ENCODE peak calls at places on chromosomes 2 and 18, in nine cellular contexts. One of them, this sample, is unnamed.

GRCh38 chr2:8524823-8525222 is 157.0 kb upstream of the ID2 start:
- DNase-seq in progenitor cell of endocrine pancreas: no peak
- DNase-seq in CD4-positive, alpha-beta T cell: no peak
- DNase-seq in naive B cell: no peak
- DNase-seq in CD8-positive, alpha-beta T cell: no peak
- DNase-seq in activated CD4-positive, alpha-beta T cell treated with anti-CD3 and anti-CD28 coated beads, Interleukin-2, amount 50 U/mL, for 1 hour: no peak
- DNase-seq in tibial artery: no peak
- DNase-seq in A549: no peak
- DNase-seq in T-cell: no peak
- DNase-seq in this sample: no peak

GRCh38 chr2:10073706-10074105 is 6.5 kb downstream of the CYS1 start:
- DNase-seq in T-cell: no peak
- DNase-seq in progenitor cell of endocrine pancreas: no peak
- DNase-seq in activated CD4-positive, alpha-beta T cell treated with anti-CD3 and anti-CD28 coated beads, Interleukin-2, amount 50 U/mL, for 1 hour: no peak
- DNase-seq in A549: no peak
- DNase-seq in tibial artery: no peak
- DNase-seq in CD4-positive, alpha-beta T cell: no peak
- DNase-seq in naive B cell: no peak
- DNase-seq in CD8-positive, alpha-beta T cell: no peak
- DNase-seq in this sample: no peak

GRCh38 chr18:30689216-30689615 is 353.3 kb downstream of the DSC3 start:
- DNase-seq in A549: no peak
- DNase-seq in progenitor cell of endocrine pancreas: no peak
- DNase-seq in naive B cell: no peak
- DNase-seq in CD8-positive, alpha-beta T cell: no peak
- DNase-seq in CD4-positive, alpha-beta T cell: no peak
- DNase-seq in activated CD4-positive, alpha-beta T cell treated with anti-CD3 and anti-CD28 coated beads, Interleukin-2, amount 50 U/mL, for 1 hour: no peak
- DNase-seq in T-cell: no peak
- DNase-seq in tibial artery: no peak
- DNase-seq in this sample: no peak

GRCh38 chr18:52339891-52340371 is at the start of gene DCC:
- DNase-seq in T-cell: no peak
- DNase-seq in A549: peak
- DNase-seq in tibial artery: no peak
- DNase-seq in CD4-positive, alpha-beta T cell: no peak
- DNase-seq in progenitor cell of endocrine pancreas: peak
- DNase-seq in naive B cell: no peak
- DNase-seq in CD8-positive, alpha-beta T cell: no peak
- DNase-seq in activated CD4-positive, alpha-beta T cell treated with anti-CD3 and anti-CD28 coated beads, Interleukin-2, amount 50 U/mL, for 1 hour: no peak
- DNase-seq in this sample: no peak

GRCh38 chr18:37762076-37762475 is 196.5 kb upstream of the CELF4 start:
- DNase-seq in A549: no peak
- DNase-seq in tibial artery: no peak
- DNase-seq in CD4-positive, alpha-beta T cell: no peak
- DNase-seq in activated CD4-positive, alpha-beta T cell treated with anti-CD3 and anti-CD28 coated beads, Interleukin-2, amount 50 U/mL, for 1 hour: no peak
- DNase-seq in progenitor cell of endocrine pancreas: no peak
- DNase-seq in CD8-positive, alpha-beta T cell: no peak
- DNase-seq in T-cell: no peak
- DNase-seq in naive B cell: no peak
- DNase-seq in this sample: no peak

GRCh38 chr2:74690571-74690970 is 36.5 kb downstream of the SEMA4F start:
- DNase-seq in T-cell: no peak
- DNase-seq in naive B cell: peak
- DNase-seq in activated CD4-positive, alpha-beta T cell treated with anti-CD3 and anti-CD28 coated beads, Interleukin-2, amount 50 U/mL, for 1 hour: no peak
- DNase-seq in A549: peak
- DNase-seq in tibial artery: no peak
- DNase-seq in CD4-positive, alpha-beta T cell: no peak
- DNase-seq in progenitor cell of endocrine pancreas: no peak
- DNase-seq in CD8-positive, alpha-beta T cell: no peak
- DNase-seq in this sample: peak

GRCh38 chr18:8426401-8426800 is 182.8 kb upstream of the RAB12 start:
- DNase-seq in CD4-positive, alpha-beta T cell: no peak
- DNase-seq in tibial artery: no peak
- DNase-seq in naive B cell: no peak
- DNase-seq in activated CD4-positive, alpha-beta T cell treated with anti-CD3 and anti-CD28 coated beads, Interleukin-2, amount 50 U/mL, for 1 hour: no peak
- DNase-seq in T-cell: no peak
- DNase-seq in CD8-positive, alpha-beta T cell: no peak
- DNase-seq in A549: peak
- DNase-seq in progenitor cell of endocrine pancreas: no peak
- DNase-seq in this sample: no peak

GRCh38 chr2:81894451-81894990 is 1590.0 kb upstream of the LRRTM1 start:
- DNase-seq in activated CD4-positive, alpha-beta T cell treated with anti-CD3 and anti-CD28 coated beads, Interleukin-2, amount 50 U/mL, for 1 hour: no peak
- DNase-seq in T-cell: no peak
- DNase-seq in CD4-positive, alpha-beta T cell: no peak
- DNase-seq in tibial artery: no peak
- DNase-seq in CD8-positive, alpha-beta T cell: no peak
- DNase-seq in naive B cell: no peak
- DNase-seq in progenitor cell of endocrine pancreas: no peak
- DNase-seq in A549: no peak
- DNase-seq in this sample: no peak

GRCh38 chr2:166803314-166803986 is 84.8 kb upstream of the XIRP2 start:
- DNase-seq in A549: no peak
- DNase-seq in CD8-positive, alpha-beta T cell: no peak
- DNase-seq in T-cell: no peak
- DNase-seq in CD4-positive, alpha-beta T cell: no peak
- DNase-seq in progenitor cell of endocrine pancreas: no peak
- DNase-seq in tibial artery: no peak
- DNase-seq in naive B cell: no peak
- DNase-seq in activated CD4-positive, alpha-beta T cell treated with anti-CD3 and anti-CD28 coated beads, Interleukin-2, amount 50 U/mL, for 1 hour: no peak
- DNase-seq in this sample: no peak

GRCh38 chr2:132581917-132582316 is 88.1 kb downstream of the LYPD1 start:
- DNase-seq in A549: no peak
- DNase-seq in progenitor cell of endocrine pancreas: no peak
- DNase-seq in T-cell: no peak
- DNase-seq in activated CD4-positive, alpha-beta T cell treated with anti-CD3 and anti-CD28 coated beads, Interleukin-2, amount 50 U/mL, for 1 hour: no peak
- DNase-seq in tibial artery: no peak
- DNase-seq in naive B cell: no peak
- DNase-seq in CD4-positive, alpha-beta T cell: no peak
- DNase-seq in CD8-positive, alpha-beta T cell: no peak
- DNase-seq in this sample: no peak

GRCh38 chr2:196113061-196113974 is 44.7 kb upstream of the DNAH7 start:
- DNase-seq in T-cell: no peak
- DNase-seq in progenitor cell of endocrine pancreas: no peak
- DNase-seq in naive B cell: no peak
- DNase-seq in A549: no peak
- DNase-seq in CD8-positive, alpha-beta T cell: no peak
- DNase-seq in CD4-positive, alpha-beta T cell: no peak
- DNase-seq in tibial artery: peak
- DNase-seq in activated CD4-positive, alpha-beta T cell treated with anti-CD3 and anti-CD28 coated beads, Interleukin-2, amount 50 U/mL, for 1 hour: no peak
- DNase-seq in this sample: no peak

GRCh38 chr2:169507698-169508097 is 1.8 kb upstream of the KLHL41 start:
- DNase-seq in A549: peak
- DNase-seq in tibial artery: no peak
- DNase-seq in activated CD4-positive, alpha-beta T cell treated with anti-CD3 and anti-CD28 coated beads, Interleukin-2, amount 50 U/mL, for 1 hour: no peak
- DNase-seq in CD8-positive, alpha-beta T cell: no peak
- DNase-seq in progenitor cell of endocrine pancreas: no peak
- DNase-seq in naive B cell: no peak
- DNase-seq in T-cell: no peak
- DNase-seq in CD4-positive, alpha-beta T cell: no peak
- DNase-seq in this sample: no peak

This sample was measured in germinal center.